ENCODE peak calls at places on chromosomes 11 and 22, in eight cellular contexts. Q, J, O, H, Y, K, L and R are unnamed samples.

GRCh38 chr11:113331988-113332387 is 17.6 kb downstream of the TTC12 start:
- DNase-seq in Y (no peak), H (no peak), K (no peak), J (no peak), O (no peak), L (no peak), Q (no peak), R (no peak)

GRCh38 chr11:78354741-78355705 is 62.6 kb downstream of the GAB2 start:
- DNase-seq in O (no peak), Y (no peak), Q (no peak), H (no peak), J (no peak), K (no peak), L (no peak), R (no peak)

GRCh38 chr11:56967726-56968125 is 21.0 kb upstream of the OR5AK2 start:
- DNase-seq in K (no peak), J (no peak), H (no peak), Q (peak), L (no peak), O (no peak), Y (no peak), R (no peak)

GRCh38 chr11:92269841-92270240 is 45.2 kb downstream of the FAT3 start:
- DNase-seq in K (no peak), O (no peak), L (no peak), Q (no peak), H (no peak), J (no peak), Y (no peak), R (no peak)

GRCh38 chr22:50184541-50185383 is 951 bp upstream of the TRABD start:
- DNase-seq in Y (no peak), H (no peak), J (no peak), K (no peak), Q (no peak), L (no peak), O (no peak), R (no peak)

GRCh38 chr11:2779981-2780849 is 80.4 kb upstream of the KCNQ1OT1 start:
- DNase-seq in J (no peak), Q (peak), H (no peak), Y (no peak), K (peak), O (peak), L (peak), R (no peak)

GRCh38 chr22:42300286-42301071 is 30.0 kb upstream of the TCF20 start:
- DNase-seq in Y (no peak), L (no peak), K (no peak), Q (no peak), H (peak), O (no peak), J (no peak), R (no peak)

GRCh38 chr11:125413226-125413625 is 82.8 kb downstream of the FEZ1 start:
- DNase-seq in J (no peak), K (peak), Q (no peak), Y (no peak), O (no peak), L (no peak), H (no peak), R (no peak)

GRCh38 chr11:15965562-15966250 is 390.6 kb downstream of the SOX6 start:
- DNase-seq in H (no peak), O (no peak), Y (no peak), Q (no peak), K (no peak), L (no peak), J (no peak), R (no peak)

GRCh38 chr11:1469911-1470680 is 16.5 kb downstream of the MOB2 start:
- DNase-seq in J (no peak), L (no peak), Y (no peak), H (no peak), O (no peak), Q (no peak), K (no peak), R (no peak)

DNA sequence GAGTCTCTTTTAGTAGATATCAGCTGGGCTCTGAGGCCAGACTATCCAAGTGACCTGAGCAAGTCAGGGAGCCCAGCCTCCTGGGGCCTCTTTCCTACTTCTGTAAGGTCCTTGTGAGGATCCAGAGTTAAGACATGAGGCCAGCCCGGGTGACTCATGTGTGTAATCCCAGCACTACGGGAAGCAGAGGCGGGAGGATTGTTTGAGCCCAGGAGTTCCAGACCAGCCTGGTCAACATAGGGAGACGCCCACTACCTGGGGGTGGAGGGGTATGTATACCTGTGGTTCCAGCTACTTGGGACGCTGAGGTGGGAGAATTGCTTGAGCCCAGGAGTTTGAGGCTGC is 36.9 kb upstream of the POLA2 start:
- DNase-seq in Y (no peak), H (no peak), L (peak), K (peak), O (peak), Q (no peak), J (peak), R (no peak)
- H3K4me3 ChIP-seq in Y (no peak), H (no peak), L (no peak), K (peak), O (no peak), Q (no peak), J (no peak), R (no peak)

GRCh38 chr11:65445604-65446445 is 23.2 kb downstream of the NEAT1 start:
- DNase-seq in L (peak), J (no peak), Q (no peak), O (peak), H (no peak), K (no peak), Y (no peak), R (no peak)

GRCh38 chr11:65440831-65441499 is 18.4 kb downstream of the NEAT1 start:
- DNase-seq in J (no peak), Y (peak), Q (peak), L (peak), K (no peak), O (peak), H (no peak), R (no peak)

GRCh38 chr11:65444314-65445051 is 21.9 kb downstream of the NEAT1 start:
- DNase-seq in L (peak), Q (peak), H (no peak), J (no peak), Y (no peak), K (no peak), O (peak), R (no peak)

GRCh38 chr11:65445101-65445603 is 22.6 kb downstream of the NEAT1 start:
- DNase-seq in J (no peak), K (no peak), L (no peak), Y (no peak), Q (no peak), O (peak), H (no peak), R (no peak)

DNA sequence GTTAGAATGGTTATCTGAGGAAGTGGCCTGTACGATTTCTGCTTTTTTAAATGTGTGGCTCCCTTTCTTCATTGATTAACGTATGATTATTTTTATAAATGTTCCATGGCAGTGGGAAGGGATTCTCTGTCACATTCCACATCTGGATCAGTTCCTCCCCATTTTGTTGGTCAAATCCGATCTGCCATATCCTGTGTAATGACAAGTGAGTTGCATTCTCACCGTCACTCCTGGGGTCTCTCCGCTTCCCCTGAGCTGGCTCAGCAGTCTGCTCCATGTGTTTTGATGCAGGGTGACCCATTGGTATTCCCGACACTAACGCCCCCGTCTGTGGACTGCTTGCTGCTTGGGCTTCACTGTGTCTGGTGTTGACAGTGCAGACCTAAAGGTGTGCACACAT is 20.4 kb downstream of the NEAT1 start:
- DNase-seq in K (no peak), J (no peak), Y (no peak), L (no peak), O (peak), H (no peak), Q (peak), R (no peak)
- TF ChIP-seq POLR2AphosphoS5 in K (peak), J (peak), Y (no peak), L (peak), O (no peak), H (no peak), Q (no peak), R (no peak)

DNA sequence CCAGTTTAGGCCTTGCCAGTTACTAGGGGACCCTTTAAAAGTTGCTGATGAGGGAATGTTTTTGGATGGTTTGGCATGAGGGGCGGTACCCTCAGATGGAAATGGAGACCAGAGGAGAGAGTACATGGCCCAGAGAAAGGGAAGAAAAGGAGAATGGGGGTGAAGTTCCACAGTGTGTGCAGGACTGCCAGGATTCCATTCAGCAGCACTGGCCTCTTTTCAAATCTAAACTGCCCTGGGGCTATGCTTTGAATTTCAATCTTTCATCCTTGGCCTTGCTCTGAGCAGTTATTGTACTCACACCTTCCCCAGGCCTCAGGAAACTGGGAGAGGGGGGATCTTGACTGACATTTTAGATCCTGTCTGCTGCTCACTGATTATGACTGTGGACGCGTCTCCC is 3.0 kb downstream of the SLC3A2 start:
- DNase-seq in Q (no peak), O (no peak), H (no peak), J (no peak), Y (no peak), L (no peak), K (no peak), R (no peak)
- H3K4me3 ChIP-seq in Q (peak), O (peak), H (peak), J (no peak), Y (peak), L (no peak), K (peak), R (peak)

GRCh38 chr22:29151316-29151715 is 54.4 kb upstream of the EMID1 start:
- DNase-seq in H (no peak), L (peak), J (no peak), Q (no peak), K (no peak), Y (no peak), O (no peak), R (no peak)

GRCh38 chr22:29154364-29155048 is 51.2 kb upstream of the EMID1 start:
- DNase-seq in Q (peak), K (peak), L (peak), J (peak), O (peak), H (peak), Y (no peak), R (peak)

GRCh38 chr22:29152045-29152380 is 53.7 kb upstream of the EMID1 start:
- DNase-seq in J (no peak), Q (no peak), Y (no peak), L (no peak), H (no peak), K (no peak), O (no peak), R (no peak)

GRCh38 chr22:29150701-29151100 is 55.0 kb upstream of the EMID1 start:
- DNase-seq in L (peak), K (no peak), Y (no peak), H (no peak), O (no peak), J (no peak), Q (no peak), R (no peak)

GRCh38 chr22:29152381-29153138 is 53.1 kb upstream of the EMID1 start:
- DNase-seq in J (no peak), H (no peak), Q (no peak), Y (no peak), O (no peak), L (peak), K (no peak), R (no peak)
- TF ChIP-seq POLR2AphosphoS5 in J (no peak), H (no peak), Q (no peak), Y (no peak), O (no peak), L (no peak), K (no peak), R (no peak)

GRCh38 chr22:43570531-43571144 is 158.8 kb downstream of the MPPED1 start:
- DNase-seq in Y (no peak), H (no peak), O (no peak), Q (no peak), L (no peak), K (no peak), J (no peak), R (no peak)
- H3K4me3 ChIP-seq in Y (no peak), H (no peak), O (no peak), Q (no peak), L (no peak), K (no peak), J (no peak), R (no peak)

GRCh38 chr22:27514612-27515011 is 286.9 kb downstream of the MN1 start:
- DNase-seq in O (no peak), J (no peak), H (no peak), Q (no peak), K (no peak), L (no peak), Y (no peak), R (no peak)

GRCh38 chr22:27513021-27513420 is 288.5 kb downstream of the MN1 start:
- DNase-seq in H (no peak), Q (no peak), L (no peak), O (peak), J (no peak), K (no peak), Y (no peak), R (no peak)

GRCh38 chr22:27512283-27512761 is 289.2 kb downstream of the MN1 start:
- DNase-seq in Y (no peak), Q (peak), L (peak), H (no peak), O (peak), J (no peak), K (no peak), R (no peak)

GRCh38 chr22:27517361-27517760 is 284.2 kb downstream of the MN1 start:
- DNase-seq in K (no peak), L (no peak), H (no peak), Y (no peak), J (no peak), O (no peak), Q (no peak), R (no peak)

DNA sequence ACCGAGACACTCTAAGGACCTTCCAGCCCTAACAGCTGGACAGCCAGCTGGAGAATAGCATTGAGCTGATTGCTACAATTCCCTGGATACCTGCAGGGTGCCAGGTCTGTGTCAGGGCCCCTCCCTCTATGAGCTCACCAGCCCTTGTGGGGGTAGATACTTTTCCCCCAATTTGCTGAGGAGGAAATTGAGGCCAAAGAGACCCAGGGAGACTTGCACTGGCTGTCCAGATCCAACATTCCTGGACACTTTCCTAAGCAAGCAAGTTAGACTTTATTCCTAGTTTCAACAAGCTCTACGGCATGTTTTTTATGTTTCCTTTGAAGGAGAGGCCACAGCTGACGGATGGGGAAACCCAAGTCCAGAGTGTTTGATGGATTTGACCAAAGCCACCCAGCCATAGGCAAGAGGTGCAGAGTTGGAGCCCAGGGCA is 286.4 kb downstream of the MN1 start:
- DNase-seq in K (no peak), Y (no peak), L (peak), J (no peak), Q (no peak), H (no peak), O (no peak), R (no peak)
- TF ChIP-seq POLR2AphosphoS5 in K (no peak), Y (no peak), L (no peak), J (no peak), Q (peak), H (no peak), O (no peak), R (no peak)

GRCh38 chr11:61581931-61582330 is 1.1 kb upstream of the SYT7 start:
- DNase-seq in J (no peak), O (no peak), L (no peak), K (no peak), Q (no peak), H (no peak), Y (no peak), R (no peak)

GRCh38 chr11:61579398-61580291 is 1.2 kb downstream of the SYT7 start:
- DNase-seq in H (no peak), J (no peak), K (no peak), Y (no peak), O (no peak), Q (no peak), L (no peak), R (no peak)

GRCh38 chr11:61578819-61579218 is 2.1 kb downstream of the SYT7 start:
- DNase-seq in Y (no peak), H (no peak), O (no peak), L (no peak), J (no peak), Q (no peak), K (no peak), R (no peak)

GRCh38 chr11:61581030-61581928 is at the start of gene SYT7:
- DNase-seq in L (peak), O (peak), Y (peak), H (peak), J (peak), K (peak), Q (peak), R (peak)

DNA sequence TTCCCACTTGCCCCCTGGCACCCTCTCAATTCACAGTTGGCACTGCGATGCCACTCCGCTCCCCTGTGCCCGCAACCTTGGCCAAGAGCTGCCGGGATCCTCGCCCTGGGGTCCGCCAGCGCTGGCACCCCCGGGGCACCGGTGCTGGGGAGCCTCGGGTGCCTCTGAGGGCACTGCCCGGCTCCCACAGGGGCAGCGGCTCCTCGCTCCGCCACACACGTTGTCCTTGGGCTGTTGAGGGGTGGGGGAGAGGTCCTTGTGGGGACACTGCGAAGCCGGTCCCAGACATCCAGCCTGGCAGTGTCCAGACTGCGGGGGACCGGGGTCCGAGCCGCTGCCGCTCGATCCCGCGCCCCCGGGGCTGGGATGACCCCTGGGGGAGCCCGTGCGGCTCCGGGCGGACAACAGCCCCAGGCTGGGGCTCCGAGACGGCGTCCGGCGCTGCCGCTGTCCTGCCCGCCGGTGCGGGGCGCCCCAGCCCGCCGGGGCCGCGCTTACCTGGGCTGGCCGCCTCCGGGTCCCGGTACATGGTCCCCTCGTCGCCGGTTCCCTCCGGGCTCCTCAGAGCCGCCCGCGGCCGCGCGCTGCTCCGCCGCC is 486 bp downstream of the SYT7 start:
- DNase-seq in L (no peak), Q (no peak), J (no peak), K (no peak), O (no peak), Y (no peak), H (no peak), R (no peak)
- H3K4me3 ChIP-seq in L (peak), Q (peak), J (peak), K (peak), O (peak), Y (no peak), H (no peak), R (peak)

GRCh38 chr11:46105134-46105628 is 16.1 kb downstream of the PHF21A start:
- DNase-seq in H (no peak), L (no peak), Q (no peak), K (no peak), Y (no peak), J (no peak), O (no peak), R (no peak)
- TF ChIP-seq POLR2AphosphoS5 in H (no peak), L (no peak), Q (no peak), K (no peak), Y (no peak), J (no peak), O (no peak), R (no peak)